ENCODE peak calls at places on chromosomes 7 and 10, in five cellular contexts. G is WTC11, P is Calu3, N is MCF 10A, D is AG10803. Y is an unnamed sample.

GRCh38 chr7:72447465-72448204 is 35.5 kb upstream of the CALN1 start:
- DNase-seq in P (no peak), G (no peak), D (no peak), N (no peak), Y (no peak)

GRCh38 chr7:30617359-30617758 is 22.7 kb downstream of the GARS1 start:
- DNase-seq in P (no peak), G (no peak), D (no peak), N (no peak), Y (no peak)

GRCh38 chr7:64515330-64515729 is 47.5 kb downstream of the ZNF680 start:
- DNase-seq in D (no peak), N (no peak), P (no peak), G (no peak), Y (no peak)

GRCh38 chr10:28432210-28432676 is 100.7 kb upstream of the WAC start:
- DNase-seq in P (peak), D (peak), N (peak), G (peak), Y (peak)

GRCh38 chr10:71598673-71599072 is 120.9 kb downstream of the C10orf105 start:
- DNase-seq in N (no peak), G (no peak), P (no peak), D (peak), Y (no peak)

GRCh38 chr10:24894309-24894708 is 58.1 kb downstream of the PRTFDC1 start:
- DNase-seq in G (no peak), P (peak), D (peak), N (peak), Y (no peak)

GRCh38 chr10:102994551-102995295 is 76.6 kb downstream of the CNNM2 start:
- DNase-seq in G (no peak), D (no peak), N (no peak), P (no peak), Y (no peak)

GRCh38 chr10:114307731-114308130 is 68.7 kb downstream of the VWA2 start:
- DNase-seq in G (no peak), N (no peak), D (no peak), P (no peak), Y (no peak)

GRCh38 chr10:80924063-80924952 is 386.6 kb downstream of the SH2D4B start:
- DNase-seq in D (peak), P (peak), G (peak), N (peak), Y (peak)

GRCh38 chr7:16753102-16753931 is at the start of gene TSPAN13:
- DNase-seq in P (peak), G (peak), D (peak), N (peak), Y (peak)

GRCh38 chr7:8362723-8363369 is 70.6 kb upstream of the NXPH1 start:
- DNase-seq in P (no peak), D (no peak), G (no peak), N (no peak), Y (no peak)

GRCh38 chr10:71044720-71045119 is 156.4 kb upstream of the PCBD1 start:
- DNase-seq in G (no peak), D (no peak), P (no peak), N (no peak), Y (no peak)

GRCh38 chr7:134660242-134660785 is 13.7 kb downstream of the BPGM start:
- DNase-seq in N (no peak), P (no peak), D (peak), G (no peak), Y (no peak)

GRCh38 chr7:133442818-133443217 is 189.9 kb downstream of the EXOC4 start:
- DNase-seq in N (no peak), G (no peak), D (no peak), P (no peak), Y (no peak)

GRCh38 chr10:22617516-22617915 is 96.9 kb downstream of the PIP4K2A start:
- DNase-seq in P (no peak), D (no peak), N (no peak), G (no peak), Y (no peak)
- TF ChIP-seq CTCF in P (no peak), D (no peak), N (no peak), G (no peak), Y (no peak)

GRCh38 chr10:129498680-129499079 is 31.6 kb downstream of the MGMT start:
- DNase-seq in G (no peak), D (no peak), P (no peak), N (no peak), Y (no peak)
- TF ChIP-seq CTCF in G (no peak), D (no peak), P (no peak), N (no peak), Y (no peak)

DNA sequence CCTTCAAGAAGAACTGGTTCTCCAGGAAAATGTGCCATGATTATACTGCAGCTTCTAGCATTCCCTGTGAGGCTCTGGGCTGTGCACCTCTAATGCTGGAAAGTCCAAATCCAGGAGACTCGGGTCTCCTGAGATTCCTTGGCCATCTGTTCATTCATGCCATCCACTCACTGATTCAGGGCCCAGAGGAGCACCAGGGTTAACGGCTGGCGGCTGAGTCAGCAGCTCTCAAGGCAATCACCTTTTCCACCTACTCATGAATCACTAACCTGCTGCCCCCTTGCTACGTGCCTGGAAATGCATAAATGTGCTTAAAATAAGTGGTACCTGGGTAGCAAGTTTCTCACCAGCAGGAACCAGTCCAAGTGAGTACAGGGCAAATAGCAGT is 132.7 kb downstream of the KCNMA1 start:
- DNase-seq in D (no peak), P (peak), G (no peak), N (peak), Y (no peak)
- TF ChIP-seq CTCF in D (peak), P (no peak), G (no peak), N (peak), Y (no peak)

GRCh38 chr10:33901166-33901565 is 566.7 kb upstream of the NRP1 start:
- DNase-seq in P (no peak), N (peak), D (peak), G (no peak), Y (no peak)
- TF ChIP-seq CTCF in P (no peak), N (no peak), D (no peak), G (no peak), Y (no peak)

GRCh38 chr7:101722247-101722646 is 93.2 kb upstream of the MYL10 start:
- DNase-seq in D (no peak), G (no peak), P (no peak), N (no peak), Y (no peak)
- TF ChIP-seq CTCF in D (no peak), G (no peak), P (no peak), N (no peak), Y (no peak)

DNA sequence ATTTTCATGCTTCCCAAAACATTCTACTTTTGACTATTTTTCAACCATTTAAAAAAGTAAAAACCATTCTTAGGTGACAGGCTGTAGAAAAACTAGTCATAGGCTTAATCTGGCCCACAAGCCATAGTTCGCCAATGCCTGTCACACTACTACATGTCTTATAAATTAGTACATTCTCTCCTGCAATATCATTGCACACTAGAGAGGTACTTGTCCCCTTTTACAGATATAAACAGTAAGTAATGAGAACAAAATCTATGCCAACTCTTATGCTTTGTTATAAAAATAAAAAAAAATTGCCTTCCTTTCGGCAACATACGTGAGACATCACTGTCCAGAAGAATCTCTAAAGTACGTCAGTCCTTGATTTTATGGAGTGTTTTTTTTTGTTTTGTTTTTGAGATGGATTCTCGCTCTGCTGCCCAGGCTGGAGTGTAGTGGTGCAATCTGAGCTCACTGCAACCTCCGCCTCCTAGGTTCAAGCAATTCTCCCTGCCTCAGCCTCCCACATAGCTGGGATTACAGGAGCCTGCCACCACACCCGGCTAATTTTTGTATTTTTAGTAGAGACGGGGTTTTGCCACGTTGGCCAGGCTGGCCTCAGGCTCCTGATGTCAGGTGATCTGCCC is 23.2 kb downstream of the UPF2 start:
- DNase-seq in D (no peak), P (no peak), G (no peak), N (no peak), Y (no peak)
- TF ChIP-seq CTCF in D (no peak), P (no peak), G (no peak), N (no peak), Y (no peak)

DNA sequence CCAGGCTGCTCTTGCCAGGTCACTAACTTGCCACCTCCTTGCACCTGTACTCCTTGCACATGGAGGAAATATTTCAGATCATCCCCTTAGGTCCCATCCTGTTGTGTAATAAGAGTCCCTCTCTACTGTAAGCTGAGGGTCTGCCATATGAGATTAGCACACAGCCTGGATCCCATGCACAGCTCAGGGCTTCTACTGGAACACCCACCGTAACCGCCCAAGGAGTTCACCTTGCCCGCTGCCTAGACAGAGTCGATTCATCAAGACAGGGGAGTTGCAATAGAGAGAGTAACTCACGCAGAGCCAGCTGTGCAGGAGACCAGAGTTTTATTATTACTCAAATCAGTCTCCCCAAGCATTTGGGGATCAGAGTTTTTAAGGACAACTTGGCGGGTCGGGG is 694.4 kb upstream of the C7orf33 start:
- DNase-seq in P (no peak), G (no peak), N (no peak), D (no peak), Y (no peak)
- TF ChIP-seq CTCF in P (no peak), G (no peak), N (no peak), D (no peak), Y (no peak)

GRCh38 chr7:36547361-36547760 is 157.7 kb downstream of the ANLN start:
- DNase-seq in N (peak), G (no peak), D (no peak), P (no peak), Y (no peak)
- TF ChIP-seq CTCF in N (no peak), G (no peak), D (no peak), P (no peak), Y (no peak)

GRCh38 chr7:38411404-38411803 is 138.0 kb upstream of the TARP start:
- DNase-seq in D (peak), P (peak), N (peak), G (no peak), Y (peak)
- TF ChIP-seq CTCF in D (no peak), P (peak), N (peak), G (peak), Y (peak)

DNA sequence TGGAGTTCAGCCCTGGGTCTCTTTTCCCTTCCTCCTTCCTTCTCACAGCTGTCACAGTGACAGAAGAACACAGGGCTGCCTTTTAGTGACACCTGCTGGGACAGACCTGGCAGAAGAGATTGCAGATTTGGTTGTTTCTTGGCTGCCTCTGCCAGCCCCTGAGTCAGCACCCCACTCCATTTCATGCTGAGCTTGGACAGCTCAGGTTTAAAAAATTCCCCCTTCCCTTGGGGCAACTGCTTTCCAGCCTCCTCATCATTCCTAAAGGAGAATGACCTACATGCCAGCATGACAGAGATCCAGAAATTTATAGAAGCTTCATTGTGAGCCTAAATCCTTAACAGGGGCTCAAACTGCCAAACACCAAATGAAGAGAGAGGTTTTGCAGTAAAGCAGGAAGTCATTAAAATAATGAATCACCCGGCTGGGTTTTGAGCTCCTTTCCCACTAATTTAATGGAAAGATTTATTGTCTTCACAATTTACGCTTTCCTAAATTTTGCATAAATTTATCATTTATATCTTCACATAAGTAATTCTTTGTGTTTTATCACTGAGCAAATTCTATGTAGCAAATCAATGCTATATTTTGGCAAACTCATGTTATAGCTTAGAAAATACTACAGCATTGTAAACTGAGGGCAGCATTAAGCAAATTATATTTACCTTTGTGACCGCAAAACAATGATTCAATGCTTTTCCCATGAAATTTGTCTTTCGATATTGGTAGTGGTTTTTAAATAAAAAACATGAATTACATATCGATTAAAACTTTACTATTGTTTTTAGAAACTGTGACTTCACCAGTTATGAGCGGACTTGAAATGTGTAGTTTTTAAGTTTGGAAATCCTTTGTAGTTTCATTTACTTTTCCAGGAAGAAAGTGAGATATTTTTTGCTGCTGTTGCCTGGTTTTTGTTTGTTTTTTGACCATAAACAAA is 399.5 kb upstream of the ANKRD30A start:
- DNase-seq in P (no peak), G (peak), D (peak), N (peak), Y (peak)
- TF ChIP-seq CTCF in P (no peak), G (no peak), D (peak), N (peak), Y (peak)